ENCODE peak calls at places on chromosomes 11 and 22, in ten cellular contexts. D is globus pallidus; C is HCEC 1CT; L is AG10803; U is activated naive CD4-positive, alpha-beta T cell; K is GM06990; F is NCI-H460; X is mesenchymal stem cell; E is SW 1271; R is anterior cingulate cortex. Z is an unnamed sample.
A peak's percentile ranks its signal among the peaks of the same experiment; 100 is the strongest.

GRCh38 chr11:1119282-1120146 is 38.2 kb upstream of the MUC5AC start:
- DNase-seq in R (no peak), F (no peak), D (no peak), U (no peak), C (no peak), K (no peak), L (no peak), E (no peak), X (no peak), Z (no peak)

GRCh38 chr11:75492181-75492820 is 33.4 kb downstream of the GDPD5 start:
- DNase-seq in X (no peak), C (no peak), R (no peak), K (peak; percentile 56), U (peak; percentile 16), D (no peak), L (no peak), F (no peak), E (peak; percentile 27), Z (no peak)

GRCh38 chr11:528815-529728 is 6.3 kb downstream of the HRAS start:
- DNase-seq in D (no peak), R (no peak), E (no peak), K (no peak), L (no peak), C (no peak), F (no peak), X (no peak), U (no peak), Z (no peak)

GRCh38 chr22:29149841-29150555 is 55.7 kb upstream of the EMID1 start:
- DNase-seq in L (no peak), X (no peak), C (no peak), D (peak; percentile 82), U (no peak), R (peak; percentile 55), E (no peak), F (no peak), K (no peak), Z (no peak)

GRCh38 chr11:66334605-66335442 is 1.4 kb downstream of the RIN1 start:
- DNase-seq in R (no peak), F (no peak), C (no peak), E (no peak), X (peak; percentile 42), D (no peak), K (no peak), U (no peak), L (no peak), Z (no peak)

GRCh38 chr11:57311109-57311936 is 13.4 kb downstream of the TNKS1BP1 start:
- DNase-seq in E (peak; percentile 95), F (peak; percentile 81), D (peak; percentile 54), U (no peak), C (peak; percentile 97), K (peak; percentile 67), R (peak; percentile 59), X (peak; percentile 97), L (peak; percentile 98), Z (peak; percentile 98)

GRCh38 chr11:84250834-84251613 is 964.9 kb upstream of the CCDC90B start:
- DNase-seq in D (no peak), C (no peak), R (no peak), K (no peak), X (no peak), L (no peak), U (no peak), E (no peak), F (no peak), Z (no peak)

GRCh38 chr22:49638788-49639187 is 188.9 kb downstream of the BRD1 start:
- DNase-seq in E (no peak), D (peak; percentile 58), F (no peak), X (no peak), K (no peak), U (no peak), C (no peak), L (no peak), R (no peak), Z (no peak)

GRCh38 chr11:12674936-12675696 is 895 bp downstream of the TEAD1 start:
- DNase-seq in K (no peak), E (no peak), R (peak; percentile 12), D (peak; percentile 63), F (no peak), U (no peak), C (peak; percentile 39), X (peak; percentile 63), L (no peak), Z (peak; percentile 52)

GRCh38 chr11:82465481-82465880 is 268.2 kb downstream of the FAM181B start:
- DNase-seq in R (no peak), E (no peak), K (no peak), X (no peak), U (no peak), D (no peak), F (no peak), C (peak; percentile 23), L (no peak), Z (no peak)

GRCh38 chr22:48185656-48186055 is 1423.2 kb downstream of the TBC1D22A start:
- DNase-seq in U (no peak), E (no peak), L (no peak), K (no peak), R (no peak), C (no peak), D (no peak), F (no peak), X (no peak), Z (no peak)

GRCh38 chr22:45612451-45612901 is 59.2 kb upstream of the ATXN10 start:
- DNase-seq in C (peak; percentile 41), X (no peak), L (peak; percentile 81), U (no peak), F (no peak), R (no peak), D (no peak), E (no peak), K (no peak), Z (peak; percentile 86)

GRCh38 chr11:15903246-15903645 is 453.1 kb downstream of the SOX6 start:
- DNase-seq in R (no peak), C (no peak), X (no peak), U (no peak), E (no peak), D (no peak), L (no peak), K (no peak), F (no peak), Z (no peak)

GRCh38 chr11:45678962-45679361 is 13.5 kb upstream of the CHST1 start:
- DNase-seq in R (no peak), X (no peak), C (no peak), E (no peak), U (no peak), L (no peak), K (no peak), F (no peak), D (no peak), Z (no peak)

GRCh38 chr11:86955674-86956522 is 703 bp upstream of the FZD4 start:
- DNase-seq in X (peak; percentile 89), D (peak; percentile 39), U (no peak), R (peak; percentile 69), L (peak; percentile 47), C (peak; percentile 71), F (peak; percentile 86), K (peak; percentile 61), E (peak; percentile 87), Z (peak; percentile 73)

GRCh38 chr11:116162541-116163230 is 610.1 kb downstream of the BUD13 start:
- DNase-seq in F (no peak), L (no peak), C (no peak), R (no peak), K (no peak), E (no peak), X (no peak), U (no peak), D (no peak), Z (no peak)

GRCh38 chr11:72643547-72643946 is 30.7 kb downstream of the PDE2A start:
- DNase-seq in X (peak; percentile 14), E (peak; percentile 77), R (no peak), K (no peak), L (peak; percentile 12), C (no peak), F (peak; percentile 67), D (no peak), U (no peak), Z (peak; percentile 18)

GRCh38 chr11:14435717-14436116 is 63.9 kb downstream of the COPB1 start:
- DNase-seq in K (no peak), D (no peak), R (no peak), F (no peak), U (no peak), X (peak; percentile 24), E (no peak), L (no peak), C (no peak), Z (no peak)

GRCh38 chr11:108734956-108735559 is 70.2 kb downstream of the DDX10 start:
- DNase-seq in C (no peak), E (peak; percentile 28), X (peak; percentile 26), L (no peak), F (peak; percentile 18), D (no peak), U (no peak), K (no peak), R (no peak), Z (no peak)

GRCh38 chr11:8701891-8702597 is 19.5 kb downstream of the RPL27A start:
- DNase-seq in D (no peak), R (no peak), L (no peak), F (no peak), X (no peak), C (no peak), U (no peak), E (no peak), K (no peak), Z (no peak)

GRCh38 chr11:16605440-16605970 is 132.9 kb upstream of the C11orf58 start:
- DNase-seq in L (no peak), K (no peak), C (no peak), F (no peak), R (no peak), D (peak; percentile 51), E (no peak), U (no peak), X (peak; percentile 69), Z (no peak)

GRCh38 chr11:89608234-89608966 is 101.7 kb upstream of the TRIM77 start:
- DNase-seq in L (no peak), U (no peak), F (no peak), K (no peak), C (no peak), E (no peak), X (no peak), R (no peak), D (no peak), Z (no peak)

Z was measured in fibroblast of the aortic adventitia.